ENCODE peak calls at places on chromosomes 12 and 14, in nine cellular contexts. I, J, Y, V, H, Q, A, G and F are unnamed samples.

GRCh38 chr14:31336646-31337045 is 83.7 kb downstream of the HEATR5A start:
- ATAC-seq in I (no peak), J (no peak), Y (no peak), V (no peak), H (peak), Q (no peak), A (peak), G (no peak), F (no peak)

GRCh38 chr12:106747973-106748436 is 26.5 kb upstream of the RIC8B start:
- ATAC-seq in I (no peak), J (peak), Y (no peak), V (peak), H (no peak), Q (peak), A (no peak), G (no peak), F (no peak)

GRCh38 chr14:100665518-100666032 is 61.1 kb upstream of the DLK1 start:
- ATAC-seq in I (no peak), J (no peak), Y (no peak), V (no peak), H (no peak), Q (peak), A (no peak), G (no peak), F (no peak)

GRCh38 chr14:89366580-89367448 is 50.2 kb downstream of the FOXN3 start:
- ATAC-seq in I (peak), J (no peak), Y (peak), V (no peak), H (peak), Q (peak), A (no peak), G (peak), F (no peak)

GRCh38 chr12:120961604-120962486 is 16.5 kb upstream of the HNF1A start:
- ATAC-seq in I (peak), J (no peak), Y (peak), V (no peak), H (no peak), Q (peak), A (peak), G (peak), F (no peak)

GRCh38 chr12:115160290-115161108 is 476.5 kb upstream of the TBX3 start:
- ATAC-seq in I (no peak), J (no peak), Y (no peak), V (no peak), H (no peak), Q (no peak), A (no peak), G (no peak), F (no peak)

GRCh38 chr12:57983858-57984505 is 42.6 kb downstream of the ATP23 start:
- ATAC-seq in I (no peak), J (no peak), Y (no peak), V (no peak), H (no peak), Q (no peak), A (no peak), G (no peak), F (no peak)

GRCh38 chr12:90253142-90253541 is 544.5 kb upstream of the ATP2B1 start:
- ATAC-seq in I (no peak), J (no peak), Y (no peak), V (no peak), H (no peak), Q (no peak), A (no peak), G (no peak), F (no peak)

GRCh38 chr12:66025477-66025876 is 105.1 kb downstream of the LLPH start:
- ATAC-seq in I (no peak), J (no peak), Y (no peak), V (no peak), H (no peak), Q (no peak), A (no peak), G (no peak), F (peak)

GRCh38 chr12:93153321-93153720 is 224.2 kb upstream of the EEA1 start:
- ATAC-seq in I (no peak), J (no peak), Y (no peak), V (no peak), H (no peak), Q (no peak), A (no peak), G (no peak), F (no peak)

GRCh38 chr14:52131640-52132320 is 62.9 kb upstream of the NID2 start:
- ATAC-seq in I (peak), J (peak), Y (peak), V (no peak), H (peak), Q (peak), A (peak), G (peak), F (peak)

GRCh38 chr12:67942704-67943103 is 46.5 kb upstream of the IFNG-AS1 start:
- ATAC-seq in I (no peak), J (no peak), Y (no peak), V (no peak), H (no peak), Q (no peak), A (no peak), G (no peak), F (no peak)